ENCODE peak calls at places on chromosome 3, in ten cellular contexts. J is astrocyte of the hippocampus, G is HT-29, O is smooth muscle cell of the brain vasculature, A is ovary, K is neuronal stem cell, W is mammary epithelial cell, Y is NCI-H1105, Z is PC-3, L is endothelial cell. Q is an unnamed sample.

GRCh38 chr3:72082776-72083477 is 298.0 kb upstream of the PROK2 start:
- DNase-seq in J (no peak), G (no peak), O (no peak), A (no peak), K (no peak), W (no peak), Y (no peak), Z (no peak), L (no peak), Q (no peak)

GRCh38 chr3:194446754-194447153 is 40.0 kb downstream of the ATP13A3 start:
- DNase-seq in J (no peak), G (no peak), O (no peak), A (no peak), K (no peak), W (no peak), Y (no peak), Z (no peak), L (no peak), Q (no peak)

GRCh38 chr3:12194209-12194608 is 35.5 kb upstream of the TIMP4 start:
- DNase-seq in J (peak; percentile 88), G (peak; percentile 35), O (no peak), A (no peak), K (peak; percentile 5), W (peak; percentile 81), Y (no peak), Z (peak; percentile 88), L (no peak), Q (no peak)

GRCh38 chr3:49647741-49648140 is 26.4 kb upstream of the APEH start:
- DNase-seq in J (no peak), G (no peak), O (no peak), A (no peak), K (no peak), W (no peak), Y (no peak), Z (no peak), L (no peak), Q (no peak)

GRCh38 chr3:136630911-136631310 is 121.3 kb downstream of the STAG1 start:
- DNase-seq in J (no peak), G (no peak), O (no peak), A (no peak), K (no peak), W (no peak), Y (no peak), Z (no peak), L (no peak), Q (no peak)

GRCh38 chr3:96070682-96071081 is 743.7 kb upstream of the EPHA6 start:
- DNase-seq in J (no peak), G (no peak), O (no peak), A (no peak), K (no peak), W (no peak), Y (no peak), Z (no peak), L (no peak), Q (no peak)

GRCh38 chr3:16789344-16790100 is 95.2 kb upstream of the PLCL2 start:
- DNase-seq in J (no peak), G (no peak), O (no peak), A (no peak), K (no peak), W (no peak), Y (no peak), Z (no peak), L (no peak), Q (no peak)

GRCh38 chr3:96416549-96417255 is 397.7 kb upstream of the EPHA6 start:
- DNase-seq in J (no peak), G (no peak), O (no peak), A (no peak), K (no peak), W (no peak), Y (no peak), Z (no peak), L (no peak), Q (no peak)

GRCh38 chr3:13144163-13145023 is 71.2 kb upstream of the IQSEC1 start:
- DNase-seq in J (no peak), G (no peak), O (no peak), A (no peak), K (no peak), W (no peak), Y (no peak), Z (no peak), L (no peak), Q (no peak)

Q was measured in left cardiac atrium.